ENCODE peak calls at places on chromosome 11, in four cellular contexts. Y is fibroblast of lung, S is adrenal gland, C is lower leg skin. G is an unnamed sample.

GRCh38 chr11:58027341-58027740 is 3.4 kb upstream of the OR6Q1 start:
- DNase-seq in Y (peak; percentile 49), S (no peak), C (no peak), G (peak; percentile 55)

GRCh38 chr11:15965562-15966250 is 390.6 kb downstream of the SOX6 start:
- DNase-seq in Y (no peak), S (no peak), C (peak; percentile 45), G (no peak)

GRCh38 chr11:18650859-18651557 is 16.9 kb upstream of the SPTY2D1 start:
- DNase-seq in Y (peak; percentile 18), S (peak; percentile 27), C (peak; percentile 23), G (peak; percentile 83)

GRCh38 chr11:61861634-61862033 is 29.7 kb downstream of the FADS3 start:
- DNase-seq in Y (no peak), S (no peak), C (no peak), G (no peak)

GRCh38 chr11:96199563-96200025 is 143.4 kb downstream of the MAML2 start:
- DNase-seq in Y (peak; percentile 90), S (no peak), C (no peak), G (peak; percentile 60)

GRCh38 chr11:544817-545166 is 7.5 kb downstream of the LRRC56 start:
- DNase-seq in Y (no peak), S (no peak), C (no peak), G (no peak)

GRCh38 chr11:73308003-73308962 is at the start of gene ARHGEF17:
- DNase-seq in Y (peak; percentile 83), S (peak; percentile 54), C (peak; percentile 49), G (peak; percentile 75)

GRCh38 chr11:41895106-41895505 is 435.7 kb upstream of the LRRC4C start:
- DNase-seq in Y (no peak), S (no peak), C (no peak), G (peak; percentile 4)

GRCh38 chr11:66871521-66871901 is 14.6 kb downstream of the LRFN4 start:
- DNase-seq in Y (no peak), S (no peak), C (no peak), G (no peak)

GRCh38 chr11:63840356-63841060 is 1.6 kb downstream of the MARK2 start:
- DNase-seq in Y (no peak), S (no peak), C (no peak), G (peak; percentile 9)

GRCh38 chr11:17400048-17400775 is 11.8 kb upstream of the KCNJ11 start:
- DNase-seq in Y (no peak), S (no peak), C (no peak), G (no peak)

GRCh38 chr11:119664063-119664572 is 64.9 kb downstream of the NECTIN1 start:
- DNase-seq in Y (no peak), S (no peak), C (no peak), G (no peak)

GRCh38 chr11:3669128-3669527 is 2.1 kb downstream of the CHRNA10 start:
- DNase-seq in Y (no peak), S (no peak), C (no peak), G (no peak)

GRCh38 chr11:101321222-101321621 is 191.6 kb upstream of the PGR start:
- DNase-seq in Y (no peak), S (no peak), C (no peak), G (no peak)

GRCh38 chr11:134216816-134217215 is 7.0 kb downstream of the NCAPD3 start:
- DNase-seq in Y (no peak), S (no peak), C (no peak), G (no peak)
- H3K4me3 ChIP-seq in Y (no peak overlapping the region), S (no peak overlapping the region), C (no peak overlapping the region), G (no peak overlapping the region)

GRCh38 chr11:114956565-114956964 is 278.2 kb downstream of the NXPE2 start:
- DNase-seq in Y (no peak), S (no peak), C (no peak), G (no peak)

DNA sequence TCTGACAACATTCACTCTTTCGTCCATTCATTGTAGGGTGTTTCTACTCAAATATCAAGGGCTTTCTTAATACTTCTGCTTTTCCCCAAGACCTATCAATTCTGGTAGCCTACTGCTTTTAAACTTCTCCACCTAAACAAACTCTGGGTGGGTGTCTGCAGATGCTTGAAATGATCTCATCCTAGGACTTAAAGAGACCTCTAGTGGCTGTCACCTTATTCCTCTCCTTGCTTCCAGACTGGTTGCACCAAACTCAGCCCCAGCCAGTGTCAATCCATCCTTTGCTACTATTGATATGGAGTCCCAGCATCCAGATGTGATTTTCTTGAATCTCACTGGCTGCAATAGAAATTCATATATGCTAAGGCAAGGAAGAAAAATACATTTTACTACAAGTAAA is 274.7 kb downstream of the NXPE2 start:
- DNase-seq in Y (no peak), S (no peak), C (no peak), G (no peak)
- TF ChIP-seq CTCF in Y (no peak), S (no peak), C (no peak), G (no peak)

DNA sequence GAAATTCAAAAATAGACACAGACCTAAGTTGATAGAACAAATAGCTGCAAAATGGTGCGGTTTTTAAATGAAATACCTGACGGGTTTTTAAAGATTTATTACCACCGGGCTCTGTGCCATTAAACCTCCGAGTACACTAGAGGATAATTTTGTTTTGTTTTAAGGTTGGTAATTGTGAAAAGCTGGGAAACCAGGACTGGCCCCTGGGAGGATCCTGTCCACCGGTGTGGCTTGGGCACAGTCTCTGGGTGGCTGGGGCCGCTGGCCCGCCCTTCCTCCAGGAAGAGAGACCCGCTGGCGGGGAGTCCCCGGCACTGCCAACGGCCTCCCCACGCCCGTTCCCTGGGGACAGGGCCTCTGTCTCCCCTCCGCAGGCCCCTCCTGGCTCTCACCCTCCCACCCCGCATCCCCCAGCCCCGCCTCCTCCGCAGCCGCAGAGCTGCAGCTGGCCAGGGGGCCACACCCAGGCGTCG is 13.8 kb downstream of the KCNJ5 start:
- DNase-seq in Y (peak; percentile 68), S (peak; percentile 38), C (no peak), G (peak; percentile 40)
- H3K4me3 ChIP-seq in Y (peak overlapping the region; percentile 23), S (no peak overlapping the region), C (peak overlapping the region; percentile 38), G (peak overlapping the region; percentile 68)

DNA sequence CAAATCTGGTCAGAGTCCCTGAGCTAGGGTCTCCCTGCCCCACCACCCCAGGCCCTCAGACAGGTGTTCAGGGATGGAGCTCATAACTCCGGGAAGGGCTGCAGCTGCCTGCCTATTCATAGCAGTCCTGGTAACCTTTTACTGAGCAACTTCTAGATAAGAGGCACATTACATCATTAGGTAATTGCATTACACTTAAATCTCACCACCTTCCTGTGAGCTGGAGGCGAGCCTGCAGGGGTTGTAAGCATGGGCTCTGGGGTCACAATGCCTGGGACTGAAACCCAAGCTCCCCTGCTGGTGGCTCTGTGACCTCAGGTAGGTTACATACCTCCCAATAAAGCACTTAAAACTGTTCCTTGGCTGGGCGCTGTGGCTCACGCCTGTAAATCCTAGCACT is 22.5 kb downstream of the TP53I11 start:
- DNase-seq in Y (no peak), S (no peak), C (no peak), G (no peak)
- TF ChIP-seq CTCF in Y (no peak), S (no peak), C (no peak), G (no peak)

DNA sequence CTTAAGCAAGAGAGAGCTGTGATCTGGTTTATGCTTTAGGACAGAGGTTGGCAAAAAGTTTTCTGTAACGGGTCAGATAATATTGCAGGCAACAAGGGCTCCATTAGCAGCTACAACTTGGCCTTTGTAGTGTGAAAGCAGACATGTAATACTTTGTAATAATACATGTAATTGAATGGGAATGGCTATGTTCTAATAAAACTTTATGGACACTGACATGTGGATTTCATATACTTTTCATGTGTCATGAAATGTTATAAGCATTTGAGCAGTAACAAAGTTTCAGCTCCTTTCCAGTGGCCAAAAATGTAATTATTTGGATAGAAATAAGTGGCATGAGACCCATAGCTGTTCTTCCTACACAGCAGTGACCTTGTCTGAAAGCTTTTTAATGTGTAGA is 3.1 kb downstream of the DYNC2H1 start:
- DNase-seq in Y (no peak), S (no peak), C (no peak), G (peak; percentile 19)
- H3K4me3 ChIP-seq in Y (no peak overlapping the region), S (no peak overlapping the region), C (no peak overlapping the region), G (no peak overlapping the region)

DNA sequence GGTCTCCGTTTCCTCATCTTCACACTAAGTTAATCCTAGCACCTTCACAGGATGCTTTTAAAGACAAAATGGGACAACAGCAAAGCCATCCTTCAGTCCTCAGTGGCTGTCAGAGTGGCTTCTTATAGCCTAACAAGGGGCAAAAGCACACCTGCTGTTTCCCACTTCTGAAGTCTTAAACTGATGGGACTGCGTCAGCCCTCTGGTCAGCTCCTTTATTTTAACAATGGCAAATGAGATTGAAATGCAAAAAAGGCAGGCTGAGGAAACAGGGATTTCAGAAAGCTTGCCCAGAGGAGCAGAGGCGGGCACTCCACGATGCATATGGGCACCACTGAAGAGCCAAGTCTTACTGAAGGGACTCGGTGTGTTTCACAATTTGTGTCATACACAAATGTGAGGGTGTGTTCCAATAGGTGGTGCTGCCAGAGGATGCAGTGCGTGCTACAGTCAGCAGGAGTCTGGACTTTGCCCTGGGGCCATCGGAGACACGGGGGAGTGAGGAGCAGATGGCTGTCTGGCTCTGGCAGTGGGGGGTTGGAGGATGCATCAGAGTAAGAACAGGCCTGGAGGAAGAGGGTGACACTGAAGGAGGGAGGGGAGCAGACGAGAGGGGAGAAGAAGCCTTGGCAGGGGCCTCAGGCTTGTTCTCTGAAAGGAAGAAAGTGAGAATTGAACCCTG is 47.3 kb downstream of the TENM4 start:
- DNase-seq in Y (no peak), S (no peak), C (no peak), G (no peak)
- TF ChIP-seq CTCF in Y (no peak), S (peak; percentile 22), C (no peak), G (no peak)

GRCh38 chr11:125871391-125872137 is 15.9 kb upstream of the HYLS1 start:
- DNase-seq in Y (peak; percentile 22), S (peak; percentile 12), C (no peak), G (peak; percentile 69)
- H3K4me3 ChIP-seq in Y (no peak overlapping the region), S (no peak overlapping the region), C (no peak overlapping the region), G (no peak overlapping the region)

DNA sequence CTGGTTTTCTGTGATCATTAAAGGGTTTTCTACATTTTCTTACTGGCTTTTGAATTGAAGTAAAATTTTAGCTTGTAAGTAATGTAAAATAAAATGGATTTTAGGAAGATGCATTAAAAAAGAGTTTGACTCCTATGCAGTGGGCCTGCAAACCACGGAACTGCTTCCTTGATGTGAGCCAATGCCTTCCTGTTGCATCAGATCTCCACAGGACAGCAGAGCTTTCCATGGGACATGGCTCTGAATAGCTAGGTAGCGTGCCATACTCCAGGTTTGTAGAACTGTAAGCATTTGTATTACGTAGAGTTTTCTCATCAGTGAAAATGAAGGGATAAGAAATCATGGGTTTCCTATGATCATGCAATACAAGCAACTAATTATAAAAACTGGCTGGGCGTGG is 133.4 kb downstream of the SWAP70 start:
- DNase-seq in Y (no peak), S (no peak), C (no peak), G (peak; percentile 40)
- TF ChIP-seq CTCF in Y (no peak), S (no peak), C (no peak), G (no peak)

DNA sequence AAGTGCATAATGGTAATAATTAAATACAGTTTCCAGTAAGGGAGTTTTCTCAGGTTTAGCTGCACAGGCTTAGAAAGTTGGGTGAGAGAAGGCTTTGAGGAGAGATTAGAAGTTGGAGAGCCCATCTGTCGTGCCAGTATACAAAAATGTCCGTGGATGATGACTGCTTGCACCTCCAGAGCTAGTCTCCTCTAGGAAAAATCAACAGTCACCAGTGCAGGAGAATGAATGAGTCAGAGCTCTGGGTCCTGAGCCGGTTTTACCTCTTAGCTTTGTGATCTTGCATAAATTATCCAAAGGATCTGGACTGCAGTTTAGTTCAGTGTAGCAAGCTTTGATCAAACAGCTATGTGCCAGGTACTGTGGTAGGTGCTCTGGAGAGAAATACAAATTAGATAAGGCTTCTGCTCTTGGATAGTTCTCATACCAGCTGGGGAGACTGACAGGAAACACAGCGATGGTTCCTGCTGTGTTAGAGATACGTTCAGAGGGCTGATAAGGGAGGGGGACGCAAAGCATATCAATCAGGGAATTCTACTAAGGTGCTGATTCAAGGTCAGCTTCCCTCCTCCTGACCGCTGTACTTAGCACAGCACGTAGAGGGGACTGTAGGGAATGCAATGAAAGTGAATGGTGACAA is 125.9 kb downstream of the TEAD1 start:
- DNase-seq in Y (peak; percentile 88), S (peak; percentile 39), C (no peak), G (peak; percentile 62)
- H3K4me3 ChIP-seq in Y (no peak overlapping the region), S (no peak overlapping the region), C (no peak overlapping the region), G (no peak overlapping the region)

G was measured in fibroblast of the aortic adventitia.